ENCODE peak calls at places on chromosomes 2 and 18, in ten cellular contexts. One of them, this sample, is unnamed.

GRCh38 chr2:203201426-203201825 is 37.4 kb upstream of the CYP20A1 start:
- DNase-seq in NCI-H82: no peak
- DNase-seq in stomach: no peak
- DNase-seq in MCF 10A: no peak
- DNase-seq in cardiac septum: no peak
- DNase-seq in NCI-H1092 treated with DMSO at 0.1 percent for 48 hours: no peak
- DNase-seq in aorta: no peak
- DNase-seq in endothelial cell: no peak
- DNase-seq in activated T-cell treated with anti-CD3 and anti-CD28 coated beads for 24 hours: no peak
- DNase-seq in mesenteric fat pad: no peak
- DNase-seq in this sample: no peak

GRCh38 chr2:3604207-3604877 is 9.4 kb downstream of the COLEC11 start:
- DNase-seq in MCF 10A: no peak
- DNase-seq in NCI-H1092 treated with DMSO at 0.1 percent for 48 hours: no peak
- DNase-seq in cardiac septum: no peak
- DNase-seq in stomach: no peak
- DNase-seq in mesenteric fat pad: peak
- DNase-seq in endothelial cell: no peak
- DNase-seq in NCI-H82: no peak
- DNase-seq in activated T-cell treated with anti-CD3 and anti-CD28 coated beads for 24 hours: no peak
- DNase-seq in aorta: no peak
- DNase-seq in this sample: no peak

GRCh38 chr2:96874099-96874831 is 4.4 kb upstream of the SEMA4C start:
- DNase-seq in mesenteric fat pad: no peak
- DNase-seq in cardiac septum: no peak
- DNase-seq in activated T-cell treated with anti-CD3 and anti-CD28 coated beads for 24 hours: no peak
- DNase-seq in aorta: no peak
- DNase-seq in NCI-H1092 treated with DMSO at 0.1 percent for 48 hours: no peak
- DNase-seq in MCF 10A: no peak
- DNase-seq in endothelial cell: no peak
- DNase-seq in stomach: no peak
- DNase-seq in NCI-H82: no peak
- DNase-seq in this sample: peak

GRCh38 chr2:169345507-169346120 is 16.7 kb downstream of the LRP2 start:
- DNase-seq in endothelial cell: no peak
- DNase-seq in mesenteric fat pad: no peak
- DNase-seq in activated T-cell treated with anti-CD3 and anti-CD28 coated beads for 24 hours: no peak
- DNase-seq in MCF 10A: no peak
- DNase-seq in NCI-H1092 treated with DMSO at 0.1 percent for 48 hours: no peak
- DNase-seq in aorta: no peak
- DNase-seq in NCI-H82: no peak
- DNase-seq in cardiac septum: no peak
- DNase-seq in stomach: no peak
- DNase-seq in this sample: no peak

GRCh38 chr2:218436992-218437391 is 18.1 kb downstream of the VIL1 start:
- DNase-seq in NCI-H1092 treated with DMSO at 0.1 percent for 48 hours: no peak
- DNase-seq in stomach: no peak
- DNase-seq in cardiac septum: no peak
- DNase-seq in MCF 10A: no peak
- DNase-seq in aorta: no peak
- DNase-seq in activated T-cell treated with anti-CD3 and anti-CD28 coated beads for 24 hours: no peak
- DNase-seq in mesenteric fat pad: no peak
- DNase-seq in NCI-H82: no peak
- DNase-seq in endothelial cell: no peak
- DNase-seq in this sample: no peak

GRCh38 chr18:49094979-49095632 is 144.3 kb upstream of the SMAD7 start:
- DNase-seq in MCF 10A: peak
- DNase-seq in aorta: no peak
- DNase-seq in NCI-H1092 treated with DMSO at 0.1 percent for 48 hours: no peak
- DNase-seq in NCI-H82: no peak
- DNase-seq in mesenteric fat pad: no peak
- DNase-seq in endothelial cell: no peak
- DNase-seq in stomach: no peak
- DNase-seq in cardiac septum: no peak
- DNase-seq in activated T-cell treated with anti-CD3 and anti-CD28 coated beads for 24 hours: no peak
- DNase-seq in this sample: peak

GRCh38 chr18:22463076-22463475 is 45.4 kb upstream of the CTAGE1 start:
- DNase-seq in cardiac septum: no peak
- DNase-seq in MCF 10A: no peak
- DNase-seq in aorta: no peak
- DNase-seq in NCI-H1092 treated with DMSO at 0.1 percent for 48 hours: no peak
- DNase-seq in endothelial cell: no peak
- DNase-seq in NCI-H82: no peak
- DNase-seq in mesenteric fat pad: no peak
- DNase-seq in activated T-cell treated with anti-CD3 and anti-CD28 coated beads for 24 hours: no peak
- DNase-seq in stomach: no peak
- DNase-seq in this sample: no peak

GRCh38 chr18:52343138-52343537 is 3.1 kb downstream of the DCC start:
- DNase-seq in mesenteric fat pad: no peak
- DNase-seq in NCI-H1092 treated with DMSO at 0.1 percent for 48 hours: peak
- DNase-seq in aorta: no peak
- DNase-seq in NCI-H82: peak
- DNase-seq in cardiac septum: no peak
- DNase-seq in endothelial cell: no peak
- DNase-seq in stomach: no peak
- DNase-seq in activated T-cell treated with anti-CD3 and anti-CD28 coated beads for 24 hours: no peak
- DNase-seq in MCF 10A: peak
- DNase-seq in this sample: no peak

GRCh38 chr2:16057661-16058060 is 117.3 kb downstream of the MYCN start:
- DNase-seq in stomach: no peak
- DNase-seq in activated T-cell treated with anti-CD3 and anti-CD28 coated beads for 24 hours: no peak
- DNase-seq in mesenteric fat pad: no peak
- DNase-seq in aorta: no peak
- DNase-seq in cardiac septum: no peak
- DNase-seq in MCF 10A: no peak
- DNase-seq in NCI-H1092 treated with DMSO at 0.1 percent for 48 hours: no peak
- DNase-seq in NCI-H82: no peak
- DNase-seq in endothelial cell: no peak
- DNase-seq in this sample: no peak

GRCh38 chr2:212968284-212969081 is 182.9 kb downstream of the IKZF2 start:
- DNase-seq in mesenteric fat pad: no peak
- DNase-seq in NCI-H82: no peak
- DNase-seq in NCI-H1092 treated with DMSO at 0.1 percent for 48 hours: no peak
- DNase-seq in aorta: no peak
- DNase-seq in cardiac septum: no peak
- DNase-seq in MCF 10A: peak
- DNase-seq in endothelial cell: no peak
- DNase-seq in activated T-cell treated with anti-CD3 and anti-CD28 coated beads for 24 hours: no peak
- DNase-seq in stomach: no peak
- DNase-seq in this sample: peak

GRCh38 chr2:164913011-164913410 is 42.3 kb downstream of the SLC38A11 start:
- DNase-seq in cardiac septum: no peak
- DNase-seq in NCI-H1092 treated with DMSO at 0.1 percent for 48 hours: no peak
- DNase-seq in endothelial cell: no peak
- DNase-seq in NCI-H82: peak
- DNase-seq in activated T-cell treated with anti-CD3 and anti-CD28 coated beads for 24 hours: no peak
- DNase-seq in stomach: no peak
- DNase-seq in mesenteric fat pad: no peak
- DNase-seq in MCF 10A: no peak
- DNase-seq in aorta: no peak
- DNase-seq in this sample: no peak

GRCh38 chr2:196949116-196949515 is 22.6 kb upstream of the PGAP1 start:
- DNase-seq in MCF 10A: no peak
- DNase-seq in mesenteric fat pad: no peak
- DNase-seq in stomach: no peak
- DNase-seq in aorta: no peak
- DNase-seq in activated T-cell treated with anti-CD3 and anti-CD28 coated beads for 24 hours: no peak
- DNase-seq in cardiac septum: no peak
- DNase-seq in NCI-H82: no peak
- DNase-seq in NCI-H1092 treated with DMSO at 0.1 percent for 48 hours: no peak
- DNase-seq in endothelial cell: no peak
- DNase-seq in this sample: no peak

GRCh38 chr2:106115250-106115649 is 78.9 kb downstream of the UXS1 start:
- DNase-seq in aorta: no peak
- DNase-seq in endothelial cell: no peak
- DNase-seq in NCI-H82: no peak
- DNase-seq in NCI-H1092 treated with DMSO at 0.1 percent for 48 hours: no peak
- DNase-seq in mesenteric fat pad: no peak
- DNase-seq in MCF 10A: peak
- DNase-seq in activated T-cell treated with anti-CD3 and anti-CD28 coated beads for 24 hours: no peak
- DNase-seq in stomach: no peak
- DNase-seq in cardiac septum: no peak
- DNase-seq in this sample: peak

GRCh38 chr2:54657664-54658083 is 65.8 kb upstream of the EML6 start:
- DNase-seq in aorta: peak
- DNase-seq in endothelial cell: peak
- DNase-seq in mesenteric fat pad: no peak
- DNase-seq in NCI-H1092 treated with DMSO at 0.1 percent for 48 hours: peak
- DNase-seq in stomach: peak
- DNase-seq in cardiac septum: no peak
- DNase-seq in MCF 10A: peak
- DNase-seq in activated T-cell treated with anti-CD3 and anti-CD28 coated beads for 24 hours: no peak
- DNase-seq in NCI-H82: peak
- DNase-seq in this sample: no peak

GRCh38 chr2:201831469-201831868 is 25.1 kb downstream of the CDK15 start:
- DNase-seq in NCI-H82: no peak
- DNase-seq in stomach: no peak
- DNase-seq in endothelial cell: no peak
- DNase-seq in NCI-H1092 treated with DMSO at 0.1 percent for 48 hours: no peak
- DNase-seq in activated T-cell treated with anti-CD3 and anti-CD28 coated beads for 24 hours: no peak
- DNase-seq in aorta: no peak
- DNase-seq in cardiac septum: no peak
- DNase-seq in mesenteric fat pad: no peak
- DNase-seq in MCF 10A: no peak
- DNase-seq in this sample: peak

GRCh38 chr2:47360283-47360682 is 42.7 kb upstream of the MSH2 start:
- DNase-seq in activated T-cell treated with anti-CD3 and anti-CD28 coated beads for 24 hours: no peak
- DNase-seq in stomach: no peak
- DNase-seq in MCF 10A: no peak
- DNase-seq in cardiac septum: no peak
- DNase-seq in endothelial cell: no peak
- DNase-seq in NCI-H1092 treated with DMSO at 0.1 percent for 48 hours: no peak
- DNase-seq in aorta: no peak
- DNase-seq in NCI-H82: no peak
- DNase-seq in mesenteric fat pad: no peak
- DNase-seq in this sample: no peak

GRCh38 chr18:31380912-31381311 is 4.3 kb downstream of the DSG4 start:
- DNase-seq in activated T-cell treated with anti-CD3 and anti-CD28 coated beads for 24 hours: no peak
- DNase-seq in MCF 10A: no peak
- DNase-seq in cardiac septum: no peak
- DNase-seq in endothelial cell: no peak
- DNase-seq in NCI-H1092 treated with DMSO at 0.1 percent for 48 hours: no peak
- DNase-seq in NCI-H82: no peak
- DNase-seq in aorta: no peak
- DNase-seq in mesenteric fat pad: no peak
- DNase-seq in stomach: no peak
- DNase-seq in this sample: peak

GRCh38 chr2:196278491-196278911 is 107.1 kb upstream of the STK17B start:
- DNase-seq in MCF 10A: no peak
- DNase-seq in endothelial cell: no peak
- DNase-seq in cardiac septum: no peak
- DNase-seq in NCI-H1092 treated with DMSO at 0.1 percent for 48 hours: no peak
- DNase-seq in mesenteric fat pad: no peak
- DNase-seq in activated T-cell treated with anti-CD3 and anti-CD28 coated beads for 24 hours: no peak
- DNase-seq in aorta: peak
- DNase-seq in stomach: no peak
- DNase-seq in NCI-H82: no peak
- DNase-seq in this sample: peak

GRCh38 chr2:135701442-135701841 is 40.2 kb upstream of the UBXN4 start:
- DNase-seq in NCI-H1092 treated with DMSO at 0.1 percent for 48 hours: no peak
- DNase-seq in NCI-H82: no peak
- DNase-seq in activated T-cell treated with anti-CD3 and anti-CD28 coated beads for 24 hours: no peak
- DNase-seq in stomach: no peak
- DNase-seq in endothelial cell: no peak
- DNase-seq in MCF 10A: peak
- DNase-seq in cardiac septum: no peak
- DNase-seq in aorta: no peak
- DNase-seq in mesenteric fat pad: no peak
- DNase-seq in this sample: peak

GRCh38 chr2:188937228-188938220 is 36.6 kb upstream of the COL3A1 start:
- DNase-seq in mesenteric fat pad: no peak
- DNase-seq in NCI-H1092 treated with DMSO at 0.1 percent for 48 hours: no peak
- DNase-seq in endothelial cell: no peak
- DNase-seq in NCI-H82: no peak
- DNase-seq in aorta: no peak
- DNase-seq in activated T-cell treated with anti-CD3 and anti-CD28 coated beads for 24 hours: no peak
- DNase-seq in stomach: no peak
- DNase-seq in MCF 10A: peak
- DNase-seq in cardiac septum: no peak
- DNase-seq in this sample: no peak

GRCh38 chr2:220628252-220628651 is 943.9 kb downstream of the EPHA4 start:
- DNase-seq in endothelial cell: no peak
- DNase-seq in aorta: no peak
- DNase-seq in cardiac septum: no peak
- DNase-seq in stomach: no peak
- DNase-seq in NCI-H82: no peak
- DNase-seq in activated T-cell treated with anti-CD3 and anti-CD28 coated beads for 24 hours: no peak
- DNase-seq in NCI-H1092 treated with DMSO at 0.1 percent for 48 hours: no peak
- DNase-seq in mesenteric fat pad: no peak
- DNase-seq in MCF 10A: peak
- DNase-seq in this sample: no peak